ENCODE peak calls at places on chromosomes 6 and 20, in nine cellular contexts. L is pancreas; H is effector CD4-positive, alpha-beta T cell; V is kidney glomerular epithelial cell; X is CD8-positive, alpha-beta memory T cell; U is NCI-H69; K is tibial nerve; Q is activated CD4-positive, alpha-beta T cell treated with anti-CD3 and anti-CD28 coated beads, Interleukin-2, amount 10 ng/mL, durations not matched to agents 7 days and 5 days; M is anterior cingulate cortex. T is an unnamed sample.

GRCh38 chr6:155400022-155400965 is 55.3 kb downstream of the NOX3 start:
- DNase-seq in L (no peak), H (no peak), V (no peak), X (no peak), U (peak; percentile 33), K (no peak), Q (no peak), M (no peak), T (no peak)

GRCh38 chr20:13212750-13213149 is 8.3 kb upstream of the ISM1 start:
- DNase-seq in L (no peak), H (no peak), V (no peak), X (no peak), U (no peak), K (no peak), Q (peak; percentile 13), M (no peak), T (no peak)

GRCh38 chr6:164085552-164086325 is 671.2 kb downstream of the QKI start:
- DNase-seq in L (peak; percentile 44), H (no peak), V (no peak), X (no peak), U (no peak), K (peak; percentile 76), Q (no peak), M (peak; percentile 80), T (no peak)

GRCh38 chr6:150813319-150813992 is 52.0 kb upstream of the MTHFD1L start:
- DNase-seq in L (no peak), H (no peak), V (no peak), X (peak; percentile 54), U (peak; percentile 6), K (no peak), Q (no peak), M (peak; percentile 18), T (no peak)

GRCh38 chr20:61640171-61640570 is 388.1 kb downstream of the CDH4 start:
- DNase-seq in L (no peak), H (no peak), V (no peak), X (no peak), U (no peak), K (no peak), Q (no peak), M (peak; percentile 51), T (no peak)

GRCh38 chr6:14255916-14256315 is 138.3 kb downstream of the CD83 start:
- DNase-seq in L (no peak), H (no peak), V (no peak), X (no peak), U (no peak), K (no peak), Q (no peak), M (no peak), T (no peak)

GRCh38 chr6:125888989-125889656 is 67.4 kb upstream of the HINT3 start:
- DNase-seq in L (no peak), H (no peak), V (peak; percentile 53), X (no peak), U (peak; percentile 62), K (no peak), Q (peak; percentile 22), M (no peak), T (no peak)

GRCh38 chr6:18243302-18243893 is 20.9 kb downstream of the DEK start:
- DNase-seq in L (no peak), H (no peak), V (no peak), X (no peak), U (no peak), K (no peak), Q (no peak), M (no peak), T (no peak)

GRCh38 chr6:150201791-150202329 is 59.0 kb downstream of the PPP1R14C start:
- DNase-seq in L (no peak), H (no peak), V (no peak), X (no peak), U (peak; percentile 12), K (no peak), Q (no peak), M (no peak), T (no peak)

GRCh38 chr20:57450419-57450818 is 59.2 kb downstream of the RBM38 start:
- DNase-seq in L (peak; percentile 47), H (no peak), V (no peak), X (no peak), U (peak; percentile 5), K (peak; percentile 25), Q (no peak), M (no peak), T (no peak)

GRCh38 chr20:14902432-14903089 is 565.1 kb upstream of the FLRT3 start:
- DNase-seq in L (no peak), H (no peak), V (no peak), X (no peak), U (no peak), K (no peak), Q (no peak), M (no peak), T (no peak)

GRCh38 chr6:37125779-37126553 is 44.0 kb upstream of the PIM1 start:
- DNase-seq in L (no peak), H (no peak), V (peak; percentile 71), X (no peak), U (no peak), K (no peak), Q (no peak), M (no peak), T (no peak)

GRCh38 chr6:170024940-170025339 is 265.9 kb downstream of the DLL1 start:
- DNase-seq in L (no peak), H (no peak), V (no peak), X (no peak), U (peak; percentile 90), K (peak; percentile 49), Q (no peak), M (no peak), T (no peak)

GRCh38 chr20:4483481-4483880 is 238.2 kb upstream of the PRND start:
- DNase-seq in L (no peak), H (no peak), V (peak; percentile 13), X (no peak), U (no peak), K (no peak), Q (no peak), M (no peak), T (no peak)

GRCh38 chr6:149024361-149024760 is 277.5 kb downstream of the UST start:
- DNase-seq in L (no peak), H (no peak), V (no peak), X (no peak), U (no peak), K (no peak), Q (no peak), M (no peak), T (no peak)